ENCODE peak calls at places on chromosome 21, in four cellular contexts. F is upper lobe of left lung, O is body of pancreas, Y is breast epithelium. U is an unnamed sample.

GRCh38 chr21:40386301-40386911 is 460.6 kb downstream of the DSCAM start:
- DNase-seq in F (peak; percentile 89), O (peak; percentile 66), Y (peak; percentile 50), U (no peak)

GRCh38 chr21:36125513-36126121 is 9.3 kb upstream of the CBR3 start:
- DNase-seq in F (no peak), O (peak; percentile 61), Y (no peak), U (peak; percentile 43)

GRCh38 chr21:39047046-39047445 is 136.2 kb downstream of the PSMG1 start:
- DNase-seq in F (no peak), O (no peak), Y (no peak), U (no peak)

GRCh38 chr21:32611471-32611997 is 643 bp downstream of the CFAP298 start:
- DNase-seq in F (peak; percentile 83), O (peak; percentile 30), Y (no peak), U (no peak)

GRCh38 chr21:33412832-33413519 is 9.8 kb downstream of the IFNGR2 start:
- DNase-seq in F (no peak), O (no peak), Y (no peak), U (no peak)

GRCh38 chr21:25350056-25350455 is 257.2 kb downstream of the MRPL39 start:
- DNase-seq in F (no peak), O (peak; percentile 30), Y (no peak), U (no peak)

GRCh38 chr21:42527489-42528158 is 14.0 kb downstream of the SLC37A1 start:
- DNase-seq in F (no peak), O (no peak), Y (no peak), U (peak; percentile 37)

GRCh38 chr21:34911360-34911759 is 137.7 kb downstream of the RUNX1 start:
- DNase-seq in F (no peak), O (no peak), Y (no peak), U (no peak)

GRCh38 chr21:27681038-27681437 is 714.1 kb upstream of the ADAMTS5 start:
- DNase-seq in F (no peak), O (no peak), Y (no peak), U (no peak)

GRCh38 chr21:31671146-31671716 is 11.7 kb downstream of the SOD1 start:
- DNase-seq in F (no peak), O (no peak), Y (no peak), U (no peak)

GRCh38 chr21:37369307-37369854 is 2.8 kb downstream of the DYRK1A start:
- DNase-seq in F (no peak), O (no peak), Y (no peak), U (no peak)
- H3K27ac ChIP-seq in F (peak overlapping the region; percentile 99), O (no peak overlapping the region), Y (no peak overlapping the region), U (no peak overlapping the region)

DNA sequence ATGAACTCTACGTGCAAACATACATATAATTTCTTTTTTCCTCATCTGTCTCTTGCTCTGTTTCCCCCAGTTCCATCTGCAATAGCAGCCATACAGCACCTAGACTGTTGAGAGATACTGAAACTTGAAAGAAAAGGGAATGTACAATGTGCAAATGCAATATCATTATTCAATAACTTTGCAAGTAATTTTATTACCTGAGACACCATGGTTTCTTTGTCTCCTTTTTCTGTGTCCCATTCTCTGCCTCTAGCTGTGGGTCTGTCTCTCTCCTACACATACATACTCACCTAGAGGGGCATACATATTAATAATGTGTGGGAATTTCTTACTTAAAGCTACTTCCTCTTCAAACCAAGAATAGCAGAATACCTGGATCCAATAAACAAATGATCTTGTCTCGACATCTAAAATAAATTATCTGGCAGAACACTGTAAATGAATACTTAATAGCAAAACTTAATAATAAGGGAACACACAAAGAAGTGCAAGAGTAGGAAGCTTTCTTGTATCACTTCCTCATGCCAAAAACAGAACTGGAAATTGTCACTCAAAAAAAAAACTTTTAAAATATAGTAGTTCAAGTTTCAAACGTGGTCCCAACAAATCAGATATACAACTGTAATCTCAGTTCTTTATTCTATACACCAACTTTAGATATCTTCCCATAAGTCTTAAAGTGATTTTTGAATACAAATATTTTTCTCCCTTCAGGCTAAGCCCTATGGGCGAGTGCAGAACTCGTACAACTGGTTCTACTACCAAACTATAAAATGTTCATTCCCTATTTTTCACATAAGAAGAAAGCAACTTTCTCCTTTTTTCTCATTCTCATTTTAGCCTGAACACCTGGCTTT is 194.6 kb downstream of the NRIP1 start:
- DNase-seq in F (no peak), O (no peak), Y (no peak), U (no peak)
- TF ChIP-seq CTCF in F (no peak), O (no peak), Y (no peak), U (no peak)

GRCh38 chr21:26499475-26499874 is 73.6 kb downstream of the CYYR1 start:
- DNase-seq in F (no peak), O (no peak), Y (no peak), U (no peak)
- H3K9me3 ChIP-seq in F (no peaks in the 10 kb centered on the region), O (no peaks in the 10 kb centered on the region), Y (no peaks in the 10 kb centered on the region), U (no peaks in the 10 kb centered on the region)

GRCh38 chr21:43939443-43940328 is 72.4 kb upstream of the TRAPPC10 start:
- DNase-seq in F (peak; percentile 71), O (no peak), Y (no peak), U (no peak)
- H3K27ac ChIP-seq in F (peak overlapping the region; percentile 66), O (no peak overlapping the region), Y (no peak overlapping the region), U (no peak overlapping the region)